ENCODE peak calls at places on chromosome 7, in six cellular contexts. C is fibroblast of villous mesenchyme; A is CD8-positive, alpha-beta memory T cell; F is ovary; P is RPMI8226; L is BJ. E is an unnamed sample.

GRCh38 chr7:101435461-101436225 is 73.0 kb downstream of the COL26A1 start:
- DNase-seq in F (no peak), L (no peak), P (no peak), A (no peak), C (no peak), E (no peak)

GRCh38 chr7:55067748-55068147 is 48.9 kb downstream of the EGFR start:
- DNase-seq in A (no peak), C (no peak), P (no peak), F (no peak), L (no peak), E (no peak)

GRCh38 chr7:131194070-131194865 is 133.4 kb upstream of the MKLN1 start:
- DNase-seq in P (no peak), F (no peak), C (no peak), L (no peak), A (no peak), E (peak; percentile 44)

GRCh38 chr7:46315891-46316290 is 394.8 kb upstream of the IGFBP3 start:
- DNase-seq in A (no peak), L (peak; percentile 58), C (peak; percentile 53), F (no peak), P (no peak), E (peak; percentile 49)

GRCh38 chr7:5550831-5551230 is 127.2 kb upstream of the TNRC18 start:
- DNase-seq in L (no peak), C (no peak), P (no peak), A (no peak), F (no peak), E (no peak)

GRCh38 chr7:158432369-158433270 is 155.0 kb downstream of the PTPRN2 start:
- DNase-seq in C (peak; percentile 51), F (no peak), A (no peak), L (no peak), P (peak; percentile 25), E (peak; percentile 93)

GRCh38 chr7:84002348-84002747 is 192.2 kb downstream of the SEMA3A start:
- DNase-seq in A (no peak), F (no peak), L (no peak), P (no peak), C (no peak), E (no peak)

GRCh38 chr7:621572-622285 is 102.1 kb upstream of the PDGFA start:
- DNase-seq in F (no peak), L (no peak), P (no peak), A (no peak), C (no peak), E (no peak)

GRCh38 chr7:18499407-18500197 is 4.1 kb downstream of the HDAC9 start:
- DNase-seq in A (no peak), L (no peak), F (no peak), C (no peak), P (no peak), E (no peak)

GRCh38 chr7:78020131-78020873 is 221.7 kb downstream of the PHTF2 start:
- DNase-seq in A (no peak), C (peak; percentile 78), P (peak; percentile 33), F (peak; percentile 48), L (peak; percentile 41), E (peak; percentile 91)

GRCh38 chr7:143040209-143040710 is 11.9 kb upstream of the OR6V1 start:
- DNase-seq in C (no peak), A (no peak), P (no peak), L (no peak), F (no peak), E (no peak)

GRCh38 chr7:134186022-134186421 is 58.9 kb downstream of the LRGUK start:
- DNase-seq in L (peak; percentile 10), A (no peak), P (no peak), F (no peak), C (peak; percentile 31), E (peak; percentile 25)

GRCh38 chr7:16669581-16669980 is 23.6 kb downstream of the BZW2 start:
- DNase-seq in C (peak; percentile 38), L (no peak), F (no peak), P (no peak), A (no peak), E (peak; percentile 44)

GRCh38 chr7:27091125-27091524 is 4.7 kb downstream of the HOXA1 start:
- DNase-seq in L (no peak), P (no peak), F (no peak), C (no peak), A (no peak), E (no peak)